ENCODE peak calls at places on chromosome 6, in eight cellular contexts. X is transverse colon, J is A549, W is heart left ventricle, F is prostate gland, H is breast epithelium, V is tibial nerve, Y is adrenal gland. O is an unnamed sample.

GRCh38 chr6:112929661-112930060 is 582.5 kb downstream of the RFPL4B start:
- DNase-seq in Y (no peak), W (no peak), H (no peak), F (no peak), V (no peak), J (no peak), X (no peak), O (no peak)

GRCh38 chr6:169592558-169592957 is 109.3 kb downstream of the WDR27 start:
- DNase-seq in X (no peak), V (no peak), J (no peak), W (no peak), H (no peak), F (no peak), Y (no peak), O (no peak)

GRCh38 chr6:142421285-142422202 is 119.7 kb downstream of the ADGRG6 start:
- DNase-seq in Y (no peak), W (no peak), H (no peak), J (no peak), V (no peak), F (no peak), X (no peak), O (no peak)

GRCh38 chr6:48560408-48560807 is 449.4 kb upstream of the PTCHD4 start:
- DNase-seq in F (no peak), Y (no peak), X (no peak), W (no peak), J (no peak), H (no peak), V (no peak), O (no peak)

GRCh38 chr6:82246802-82247633 is 526 bp downstream of the IBTK start:
- DNase-seq in X (peak), F (peak), W (peak), H (peak), J (peak), V (no peak), Y (peak), O (peak)

GRCh38 chr6:157761331-157761921 is 61.6 kb upstream of the SNX9 start:
- DNase-seq in J (no peak), V (no peak), H (no peak), W (no peak), X (no peak), Y (no peak), F (no peak), O (no peak)

GRCh38 chr6:96110878-96111277 is 95.1 kb downstream of the FUT9 start:
- DNase-seq in H (no peak), X (no peak), F (no peak), J (no peak), V (no peak), W (no peak), Y (no peak), O (no peak)

GRCh38 chr6:97626586-97627441 is 343.8 kb upstream of the MMS22L start:
- DNase-seq in W (no peak), J (no peak), Y (peak), H (no peak), V (no peak), F (no peak), X (no peak), O (no peak)

GRCh38 chr6:158031445-158032353 is 50.0 kb downstream of the SYNJ2 start:
- DNase-seq in J (no peak), F (no peak), H (no peak), V (no peak), X (peak), Y (peak), W (peak), O (peak)

GRCh38 chr6:451847-452246 is 60.3 kb downstream of the IRF4 start:
- DNase-seq in H (no peak), W (no peak), V (no peak), X (no peak), F (no peak), J (no peak), Y (no peak), O (no peak)

GRCh38 chr6:111201155-111201554 is 113.9 kb downstream of the SLC16A10 start:
- DNase-seq in J (no peak), W (no peak), F (no peak), H (no peak), Y (no peak), X (no peak), V (no peak), O (no peak)

GRCh38 chr6:133352046-133352445 is 110.9 kb downstream of the EYA4 start:
- DNase-seq in H (no peak), V (no peak), F (no peak), X (no peak), W (no peak), J (no peak), Y (no peak), O (no peak)

GRCh38 chr6:129507059-129507807 is 202.7 kb downstream of the ARHGAP18 start:
- DNase-seq in W (no peak), F (peak), X (no peak), Y (no peak), V (no peak), J (no peak), H (no peak), O (no peak)

GRCh38 chr6:156963712-156964700 is 186.8 kb downstream of the ARID1B start:
- DNase-seq in V (no peak), F (no peak), H (no peak), X (no peak), J (no peak), W (no peak), Y (peak), O (no peak)

GRCh38 chr6:42841844-42842584 is 37.4 kb upstream of the RPL7L1 start:
- DNase-seq in W (no peak), H (no peak), F (no peak), V (no peak), J (no peak), Y (no peak), X (no peak), O (no peak)

GRCh38 chr6:8074213-8074612 is 10.0 kb upstream of the BLOC1S5 start:
- DNase-seq in X (no peak), F (no peak), H (no peak), Y (no peak), J (no peak), V (no peak), W (no peak), O (no peak)

GRCh38 chr6:143368426-143368825 is 82.1 kb downstream of the ADAT2 start:
- DNase-seq in W (no peak), Y (no peak), V (no peak), F (no peak), H (no peak), J (no peak), X (no peak), O (no peak)

GRCh38 chr6:134199848-134200606 is 117.9 kb downstream of the SGK1 start:
- DNase-seq in J (no peak), H (no peak), X (no peak), Y (no peak), V (no peak), W (no peak), F (no peak), O (no peak)

GRCh38 chr6:159984268-159984786 is 15.4 kb downstream of the IGF2R start:
- DNase-seq in F (no peak), X (no peak), Y (peak), H (no peak), V (no peak), J (no peak), W (no peak), O (peak)

GRCh38 chr6:89146748-89147715 is 1.2 kb downstream of the PM20D2 start:
- DNase-seq in W (no peak), V (no peak), X (no peak), J (peak), F (peak), H (no peak), Y (peak), O (no peak)

GRCh38 chr6:63882208-63882607 is 246.6 kb downstream of the PHF3 start:
- DNase-seq in J (peak), Y (no peak), X (no peak), W (no peak), V (no peak), F (no peak), H (no peak), O (no peak)

GRCh38 chr6:91304506-91304905 is 717.6 kb upstream of the MAP3K7 start:
- DNase-seq in Y (no peak), F (no peak), V (no peak), W (no peak), H (no peak), X (no peak), J (no peak), O (no peak)

GRCh38 chr6:44078795-44079671 is 48.2 kb downstream of the MRPL14 start:
- DNase-seq in H (peak), V (peak), X (peak), J (peak), F (peak), W (peak), Y (peak), O (peak)

GRCh38 chr6:170063851-170064617 is 226.8 kb downstream of the DLL1 start:
- DNase-seq in J (no peak), V (no peak), W (no peak), F (no peak), H (no peak), Y (no peak), X (peak), O (no peak)

GRCh38 chr6:79676785-79677736 is 45.9 kb downstream of the SH3BGRL2 start:
- DNase-seq in W (no peak), J (no peak), V (no peak), X (no peak), H (no peak), F (no peak), Y (no peak), O (no peak)

GRCh38 chr6:117463762-117464665 is 18.5 kb upstream of the DCBLD1 start:
- DNase-seq in F (no peak), Y (no peak), V (no peak), J (no peak), H (no peak), X (no peak), W (no peak), O (no peak)

GRCh38 chr6:41976794-41977484 is 35.3 kb upstream of the CCND3 start:
- DNase-seq in W (no peak), X (no peak), H (no peak), J (peak), Y (no peak), F (no peak), V (no peak), O (no peak)

GRCh38 chr6:121670511-121670910 is 235.1 kb downstream of the GJA1 start:
- DNase-seq in V (no peak), F (no peak), H (no peak), W (no peak), Y (no peak), X (no peak), J (no peak), O (no peak)

GRCh38 chr6:66362888-66363287 is 655.9 kb upstream of the EYS start:
- DNase-seq in F (no peak), Y (no peak), W (no peak), J (no peak), H (no peak), V (no peak), X (no peak), O (no peak)

GRCh38 chr6:134983823-134984222 is 33.9 kb upstream of the ALDH8A1 start:
- DNase-seq in X (no peak), V (no peak), J (no peak), W (no peak), H (no peak), Y (no peak), F (no peak), O (no peak)

GRCh38 chr6:44023586-44024454 is 103.4 kb downstream of the MRPL14 start:
- DNase-seq in H (no peak), X (no peak), J (no peak), W (no peak), V (no peak), F (no peak), Y (no peak), O (peak)

GRCh38 chr6:142942805-142943227 is 2.2 kb downstream of the HIVEP2 start:
- DNase-seq in Y (no peak), V (no peak), H (no peak), F (no peak), X (no peak), W (no peak), J (peak), O (no peak)

GRCh38 chr6:56542367-56543331 is 100.0 kb downstream of the DST start:
- DNase-seq in J (peak), X (peak), F (peak), Y (peak), V (peak), W (peak), H (peak), O (peak)
- TF ChIP-seq CTCF in J (no peak), X (peak), F (peak), Y (peak), V (peak), W (peak), H (no peak), O (no peak)

DNA sequence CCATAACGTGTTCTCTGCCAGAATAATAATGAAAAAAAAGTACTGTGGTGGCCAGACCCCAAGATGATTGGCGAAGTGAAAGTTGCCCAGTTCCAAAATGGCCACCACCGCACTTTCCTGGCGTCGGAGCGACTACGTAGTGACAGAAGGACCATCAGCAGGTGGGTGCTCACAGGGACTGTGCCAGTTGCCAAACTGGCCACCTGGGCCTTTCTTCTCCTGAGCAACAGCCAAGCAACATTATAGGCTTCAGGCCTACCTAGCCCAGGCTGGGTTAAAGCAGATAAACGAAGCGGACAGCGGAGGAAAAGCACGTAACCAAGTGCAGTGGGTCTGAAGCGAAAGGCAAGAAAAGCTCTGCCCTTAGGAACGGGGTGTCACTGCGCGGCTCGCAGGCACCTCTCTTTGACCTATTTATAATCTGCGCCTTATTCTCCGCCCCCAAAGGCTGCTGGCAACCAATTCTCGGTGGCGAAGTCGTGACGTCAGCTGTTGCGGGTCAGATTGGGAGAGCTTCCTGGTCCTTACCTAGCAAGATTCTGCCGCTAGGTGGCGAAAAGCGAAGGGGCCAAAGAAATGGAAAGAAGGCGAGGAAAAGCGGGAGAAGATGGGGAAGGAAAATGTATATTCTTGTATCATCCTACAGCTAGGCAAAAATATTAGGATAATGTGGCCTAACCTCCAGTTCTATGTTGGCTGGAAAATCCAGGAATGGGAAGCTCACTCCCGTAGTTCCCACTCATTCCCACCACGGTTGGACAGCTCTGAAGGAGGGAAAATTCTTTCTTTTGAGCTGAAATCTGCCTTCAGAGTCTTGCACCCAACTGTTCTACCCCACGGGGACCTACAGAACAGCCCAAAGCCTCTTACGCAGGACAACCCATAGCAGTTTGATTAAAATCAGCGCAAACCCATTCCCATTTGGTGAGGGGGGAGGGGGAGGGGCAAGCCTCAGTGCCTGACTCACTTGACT is 6.9 kb upstream of the MOG start:
- DNase-seq in H (peak), Y (peak), J (peak), X (peak), F (peak), V (peak), W (peak), O (peak)
- TF ChIP-seq POLR2A in H (peak), Y (peak), J (peak), X (peak), F (peak), V (peak), W (peak), O (no peak)

GRCh38 chr6:24524801-24525200 is 30.0 kb downstream of the ALDH5A1 start:
- DNase-seq in J (no peak), V (no peak), Y (no peak), H (no peak), F (no peak), W (no peak), X (no peak), O (no peak)
- TF ChIP-seq CTCF in J (peak), V (no peak), Y (peak), H (no peak), F (peak), W (no peak), X (peak), O (no peak)

DNA sequence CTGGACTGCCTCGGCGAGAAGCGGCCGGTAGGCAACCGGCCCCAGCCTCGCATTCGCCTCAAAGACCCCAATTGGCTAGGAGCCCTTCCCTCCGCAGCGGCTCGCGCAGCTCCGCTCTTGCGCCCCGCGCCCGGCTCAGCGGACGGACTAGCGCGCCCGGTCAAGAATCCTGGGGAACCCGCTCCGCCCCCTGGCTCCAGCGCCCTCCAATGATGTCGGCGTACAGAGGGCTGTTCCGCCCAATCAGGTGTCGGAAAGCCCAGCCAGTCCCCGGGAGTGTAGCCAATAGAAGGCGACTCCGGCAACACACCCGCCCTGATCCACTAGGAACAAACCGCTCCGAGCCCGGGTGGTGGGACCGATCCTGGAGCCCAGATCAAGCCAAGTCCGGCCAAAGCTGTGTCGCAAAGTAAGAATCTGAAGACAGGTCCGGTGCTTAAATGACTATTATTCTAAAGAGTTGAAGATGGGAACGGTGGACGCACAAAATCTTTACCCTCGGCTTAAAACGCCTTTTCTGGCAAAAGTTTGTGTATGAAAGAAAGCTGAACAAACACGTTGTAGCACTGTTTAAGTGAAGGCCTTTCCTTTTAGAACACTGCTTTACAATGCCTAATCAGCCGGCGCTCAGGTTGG is 132.2 kb downstream of the OGFRL1 start:
- DNase-seq in F (peak), J (peak), V (peak), Y (peak), X (peak), W (peak), H (peak), O (peak)
- TF ChIP-seq POLR2A in F (peak), J (peak), V (peak), Y (peak), X (peak), W (peak), H (peak), O (no peak)

GRCh38 chr6:36243562-36244212 is 26.2 kb upstream of the PNPLA1 start:
- DNase-seq in J (no peak), V (no peak), Y (no peak), X (no peak), F (no peak), W (no peak), H (no peak), O (no peak)

GRCh38 chr6:36246511-36247268 is 23.2 kb upstream of the PNPLA1 start:
- DNase-seq in X (no peak), H (no peak), W (no peak), F (no peak), Y (no peak), V (no peak), J (no peak), O (no peak)

GRCh38 chr6:36247691-36248090 is 22.2 kb upstream of the PNPLA1 start:
- DNase-seq in W (no peak), V (no peak), F (no peak), X (no peak), J (no peak), H (no peak), Y (no peak), O (no peak)

GRCh38 chr6:36244641-36245280 is 25.1 kb upstream of the PNPLA1 start:
- DNase-seq in V (no peak), W (no peak), X (no peak), F (no peak), Y (no peak), H (no peak), J (no peak), O (no peak)

DNA sequence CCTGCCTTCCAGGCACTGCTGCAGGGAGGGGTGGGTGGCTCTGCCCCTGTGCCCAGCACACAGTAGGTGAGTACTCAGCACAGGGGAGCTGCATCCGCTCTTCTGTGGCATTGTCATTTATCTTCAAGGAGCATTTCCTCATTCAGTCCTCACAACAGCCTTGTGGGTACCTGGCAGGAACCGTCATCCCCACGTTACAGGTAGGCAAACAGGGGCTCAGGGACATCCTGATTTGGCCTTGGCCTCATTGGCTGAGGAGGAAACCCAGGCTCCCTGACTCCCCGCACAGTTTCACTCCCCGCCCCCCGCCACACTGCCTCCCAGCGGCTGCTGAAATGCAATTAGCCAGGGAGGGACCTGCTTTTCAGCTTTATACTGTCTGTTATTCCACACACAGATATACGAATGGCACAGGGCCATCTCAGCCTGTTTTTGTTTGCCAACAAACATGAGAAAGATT is 24.3 kb upstream of the PNPLA1 start:
- DNase-seq in W (no peak), F (no peak), H (no peak), J (no peak), Y (peak), X (peak), V (no peak), O (no peak)
- TF ChIP-seq CTCF in W (no peak), F (no peak), H (no peak), J (no peak), Y (no peak), X (peak), V (no peak), O (no peak)

GRCh38 chr6:167826230-167827061 is at the start of gene AFDN:
- DNase-seq in H (peak), W (peak), J (peak), X (peak), F (peak), V (peak), Y (peak), O (peak)
- TF ChIP-seq POLR2A in H (no peak), W (no peak), J (peak), X (peak), F (peak), V (no peak), Y (peak), O (no peak)

GRCh38 chr6:150667977-150668716 is 68.5 kb downstream of the PLEKHG1 start:
- DNase-seq in Y (peak), X (peak), V (peak), W (peak), F (peak), H (peak), J (peak), O (peak)
- TF ChIP-seq CTCF in Y (peak), X (peak), V (no peak), W (no peak), F (peak), H (no peak), J (no peak), O (no peak)